ENCODE peak calls at places on chromosomes 11 and 22, in six cellular contexts. V is lung; I is CD8-positive, alpha-beta T cell; J is upper lobe of left lung; R is left lung; B is right lobe of liver. G is an unnamed sample.

GRCh38 chr11:111939836-111940604 is 2.9 kb downstream of the DIXDC1 start:
- ATAC-seq in V (no peak), I (no peak), J (no peak), R (no peak), B (no peak), G (no peak)

GRCh38 chr11:117180661-117181585 is 2.4 kb downstream of the SIDT2 start:
- ATAC-seq in V (no peak), I (peak), J (peak), R (peak), B (no peak), G (peak)

GRCh38 chr11:3216027-3216525 is 2.5 kb downstream of the MRGPRG start:
- ATAC-seq in V (no peak), I (no peak), J (no peak), R (no peak), B (no peak), G (no peak)

GRCh38 chr11:108733479-108734116 is 68.7 kb downstream of the DDX10 start:
- ATAC-seq in V (no peak), I (peak), J (no peak), R (peak), B (peak), G (no peak)

GRCh38 chr11:12235549-12235944 is 125.2 kb downstream of the MICAL2 start:
- ATAC-seq in V (no peak), I (no peak), J (no peak), R (no peak), B (no peak), G (no peak)

GRCh38 chr11:6356503-6356902 is 33.8 kb upstream of the SMPD1 start:
- ATAC-seq in V (no peak), I (no peak), J (no peak), R (peak), B (no peak), G (no peak)

GRCh38 chr11:60924906-60925684 is 835 bp downstream of the TMEM132A start:
- ATAC-seq in V (no peak), I (peak), J (no peak), R (no peak), B (peak), G (no peak)

GRCh38 chr22:42994917-42995562 is 19.9 kb downstream of the PACSIN2 start:
- ATAC-seq in V (peak), I (no peak), J (peak), R (peak), B (peak), G (peak)

GRCh38 chr22:39931271-39931670 is 28.9 kb upstream of the TMA7B start:
- ATAC-seq in V (no peak), I (no peak), J (no peak), R (no peak), B (no peak), G (no peak)

GRCh38 chr22:42624551-42625106 is 9.9 kb upstream of the POLDIP3 start:
- ATAC-seq in V (no peak), I (no peak), J (no peak), R (no peak), B (peak), G (no peak)

GRCh38 chr11:68020575-68020974 is 9.9 kb upstream of the NDUFS8 start:
- ATAC-seq in V (no peak), I (no peak), J (peak), R (peak), B (peak), G (peak)

GRCh38 chr22:43305806-43306205 is 37.4 kb downstream of the SCUBE1 start:
- ATAC-seq in V (no peak), I (no peak), J (no peak), R (no peak), B (peak), G (peak)

GRCh38 chr22:29197096-29197495 is 8.6 kb upstream of the EMID1 start:
- ATAC-seq in V (no peak), I (no peak), J (no peak), R (no peak), B (no peak), G (no peak)

GRCh38 chr22:40204331-40205116 is 26.8 kb downstream of the TNRC6B start:
- ATAC-seq in V (no peak), I (no peak), J (no peak), R (peak), B (peak), G (peak)

GRCh38 chr11:910044-910588 is 494 bp downstream of the CHID1 start:
- ATAC-seq in V (no peak), I (no peak), J (no peak), R (peak), B (no peak), G (no peak)

GRCh38 chr11:117058761-117059233 is 39.4 kb downstream of the SIK3 start:
- ATAC-seq in V (no peak), I (no peak), J (no peak), R (no peak), B (no peak), G (peak)

GRCh38 chr11:2311456-2312201 is 9.8 kb downstream of the TSPAN32 start:
- ATAC-seq in V (no peak), I (no peak), J (no peak), R (no peak), B (no peak), G (no peak)

GRCh38 chr11:108237058-108237481 is 14.2 kb downstream of the ATM start:
- ATAC-seq in V (no peak), I (peak), J (no peak), R (no peak), B (no peak), G (no peak)

GRCh38 chr11:67606150-67606476 is 623 bp upstream of the NDUFV1 start:
- ATAC-seq in V (no peak), I (no peak), J (peak), R (no peak), B (no peak), G (peak)

GRCh38 chr11:116648229-116649174 is 124.3 kb downstream of the BUD13 start:
- ATAC-seq in V (no peak), I (no peak), J (no peak), R (no peak), B (peak), G (no peak)

GRCh38 chr22:20566420-20567260 is 59.2 kb downstream of the MED15 start:
- ATAC-seq in V (no peak), I (peak), J (no peak), R (peak), B (no peak), G (no peak)

GRCh38 chr22:20568502-20569058 is 61.2 kb downstream of the MED15 start:
- ATAC-seq in V (no peak), I (no peak), J (no peak), R (no peak), B (no peak), G (no peak)

GRCh38 chr22:20569059-20570058 is 61.9 kb downstream of the MED15 start:
- ATAC-seq in V (peak), I (peak), J (peak), R (peak), B (peak), G (peak)

GRCh38 chr22:20567371-20567847 is 60.0 kb downstream of the MED15 start:
- ATAC-seq in V (no peak), I (peak), J (peak), R (peak), B (no peak), G (no peak)

GRCh38 chr22:20567993-20568417 is 60.6 kb downstream of the MED15 start:
- ATAC-seq in V (no peak), I (no peak), J (no peak), R (no peak), B (no peak), G (no peak)
- H3K27ac ChIP-seq in V (no peak), I (peak), J (peak), R (peak), B (no peak), G (peak)

DNA sequence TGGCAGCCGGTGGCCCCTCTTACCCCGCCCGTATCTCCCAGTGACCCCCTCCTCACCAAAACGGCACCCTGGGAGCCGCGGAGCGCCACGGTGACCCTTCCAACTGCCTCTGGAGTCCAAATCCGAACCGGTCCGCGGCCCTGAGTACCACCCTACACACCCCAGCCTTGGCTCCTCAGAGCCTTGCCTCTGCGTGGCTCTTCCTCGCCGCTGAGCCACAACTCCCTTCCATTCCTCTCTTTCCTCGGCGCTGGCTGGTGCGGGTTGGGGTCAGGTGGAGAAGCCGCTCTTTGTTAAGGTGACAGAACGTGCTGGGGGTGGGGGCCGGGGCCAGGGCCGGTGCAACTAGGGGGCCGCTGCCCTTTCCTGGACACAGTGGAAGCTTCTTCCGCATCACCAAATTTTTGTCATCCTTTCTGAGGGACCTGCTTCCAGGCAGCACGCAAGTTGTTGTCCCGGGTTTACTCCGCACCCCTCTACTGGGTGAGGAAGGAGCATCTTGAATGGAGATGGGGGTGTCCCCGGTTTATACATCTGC is 6.5 kb downstream of the ALX4 start:
- ATAC-seq in V (no peak), I (no peak), J (no peak), R (no peak), B (no peak), G (no peak)
- H3K27ac ChIP-seq in V (no peak), I (no peak), J (no peak), R (no peak), B (no peak), G (no peak)

DNA sequence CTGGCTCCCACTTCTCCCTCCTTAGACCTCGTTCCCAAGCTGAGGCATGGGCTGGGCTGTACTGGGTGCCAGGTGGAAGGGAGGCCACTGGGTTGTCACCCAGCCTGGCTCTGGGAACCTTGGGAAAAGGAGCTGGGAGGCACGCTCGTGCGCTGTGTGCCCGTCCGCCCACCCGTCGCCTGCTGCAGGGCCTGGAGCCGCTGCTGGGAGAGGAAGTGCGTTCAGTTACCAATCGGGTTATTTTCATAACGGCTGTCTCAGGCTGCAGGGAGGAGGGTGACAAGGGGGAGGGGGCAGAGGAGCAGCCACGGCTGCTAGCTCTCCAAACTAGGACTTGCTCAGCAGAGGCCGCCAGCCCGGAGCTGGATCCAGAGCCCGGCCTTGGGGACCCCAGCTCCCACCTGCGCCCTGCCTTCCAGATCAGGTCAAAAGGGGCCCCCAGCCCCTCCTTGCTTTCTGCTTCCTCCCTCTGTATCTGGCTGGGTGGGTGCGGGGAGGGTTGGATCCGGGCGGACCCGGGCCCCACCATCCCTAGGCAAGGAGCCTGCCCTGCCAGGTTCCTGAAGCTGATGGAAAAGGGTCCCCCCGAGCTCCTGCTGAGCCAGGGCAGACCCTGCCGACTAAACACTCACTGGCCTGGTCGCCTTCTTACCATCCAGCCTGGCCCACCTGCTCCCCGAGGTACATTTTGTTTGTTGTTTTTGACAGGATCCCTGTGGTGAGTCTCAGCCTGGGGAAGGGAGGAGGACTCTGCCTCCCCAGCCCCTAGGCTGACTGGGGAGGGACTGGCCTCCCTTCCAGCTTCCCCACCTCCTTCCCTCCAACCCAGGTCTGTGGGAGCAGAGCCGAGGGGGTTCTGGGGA is 14.3 kb downstream of the DGKZ start:
- ATAC-seq in V (peak), I (peak), J (peak), R (peak), B (peak), G (peak)
- H3K27ac ChIP-seq in V (peak), I (peak), J (peak), R (peak), B (peak), G (peak)

GRCh38 chr22:27796118-27796517 is 5.4 kb downstream of the MN1 start:
- ATAC-seq in V (no peak), I (no peak), J (no peak), R (no peak), B (no peak), G (no peak)

GRCh38 chr22:27794244-27794643 is 7.3 kb downstream of the MN1 start:
- ATAC-seq in V (no peak), I (no peak), J (no peak), R (no peak), B (no peak), G (no peak)

GRCh38 chr22:27792452-27793165 is 8.9 kb downstream of the MN1 start:
- ATAC-seq in V (no peak), I (no peak), J (no peak), R (no peak), B (no peak), G (peak)

GRCh38 chr22:27796829-27797792 is 4.4 kb downstream of the MN1 start:
- ATAC-seq in V (no peak), I (no peak), J (peak), R (no peak), B (no peak), G (no peak)

DNA sequence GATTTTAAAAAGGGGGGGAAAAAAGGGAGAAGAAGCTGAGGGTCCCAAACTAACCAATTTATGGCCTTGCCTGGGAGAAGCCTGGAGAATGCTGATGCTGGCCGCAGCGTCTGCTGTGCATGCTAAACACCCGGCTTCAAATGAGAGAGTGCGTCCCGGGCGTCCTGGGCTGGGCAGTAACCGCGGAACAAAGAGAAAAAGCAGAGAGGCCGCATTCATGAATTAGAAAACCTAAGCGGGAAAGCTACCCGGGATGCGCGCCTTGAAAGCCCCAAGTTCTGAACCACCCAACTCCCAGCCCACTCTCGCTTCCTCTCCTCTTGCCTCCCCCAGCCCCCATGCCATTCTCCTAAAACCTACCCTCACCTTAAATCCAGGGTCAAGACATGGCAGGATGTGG is 6.5 kb downstream of the MN1 start:
- ATAC-seq in V (no peak), I (no peak), J (no peak), R (no peak), B (no peak), G (no peak)
- H3K27ac ChIP-seq in V (no peak), I (no peak), J (no peak), R (no peak), B (no peak), G (peak)